ENCODE peak calls at places on chromosomes 6 and 20, in four cellular contexts. K, F, W and V are unnamed samples.

GRCh38 chr6:33668328-33668727 is 43.2 kb downstream of the UQCC2 start:
- DNase-seq in K (no peak), F (no peak), W (no peak), V (no peak)

GRCh38 chr6:108156180-108156937 is 9.5 kb upstream of the NR2E1 start:
- DNase-seq in K (no peak), F (no peak), W (no peak), V (peak; percentile 10)

GRCh38 chr20:48008850-48009535 is 223.7 kb upstream of the SULF2 start:
- DNase-seq in K (no peak), F (no peak), W (no peak), V (no peak)

GRCh38 chr6:131400054-131400781 is 172.8 kb upstream of the ARG1 start:
- DNase-seq in K (no peak), F (no peak), W (no peak), V (peak; percentile 58)

GRCh38 chr6:145891126-145891525 is 73.0 kb downstream of the SHPRH start:
- DNase-seq in K (no peak), F (no peak), W (no peak), V (peak; percentile 60)

GRCh38 chr6:32483968-32484613 is 44.4 kb downstream of the HLA-DRA start:
- DNase-seq in K (peak; percentile 26), F (no peak), W (no peak), V (no peak)

GRCh38 chr6:147949981-147950622 is 392.5 kb upstream of the SASH1 start:
- DNase-seq in K (no peak), F (no peak), W (no peak), V (peak; percentile 28)

GRCh38 chr6:22145823-22146379 is 150.9 kb downstream of the PRL start:
- DNase-seq in K (no peak), F (no peak), W (no peak), V (peak; percentile 84)

GRCh38 chr20:50221501-50222323 is 31.1 kb downstream of the CEBPB start:
- DNase-seq in K (peak; percentile 61), F (no peak), W (no peak), V (no peak)

GRCh38 chr6:164378330-164378729 is 931.1 kb downstream of the C6orf118 start:
- DNase-seq in K (no peak), F (no peak), W (no peak), V (no peak)